ENCODE peak calls at places on chromosome 9, in four cellular contexts. One of them, this sample, is unnamed. For H3K4me1, the result is how much of the 10 kb centered on the place peaks cover.

GRCh38 chr9:6641073-6641455 is 4.5 kb downstream of the GLDC start:
- DNase-seq in H9: no peak
- DNase-seq in IMR-90: no peak
- DNase-seq in H1: no peak
- DNase-seq in this sample: no peak

GRCh38 chr9:120583958-120584369 is 4.0 kb upstream of the CDK5RAP2 start:
- DNase-seq in H9: peak
- DNase-seq in IMR-90: peak
- DNase-seq in H1: no peak
- DNase-seq in this sample: peak

GRCh38 chr9:109017061-109017460 is 3.8 kb upstream of the CTNNAL1 start:
- DNase-seq in H9: no peak
- DNase-seq in IMR-90: peak
- DNase-seq in H1: no peak
- DNase-seq in this sample: no peak

GRCh38 chr9:5630038-5630507 is 1.2 kb downstream of the RIC1 start:
- DNase-seq in H9: no peak
- DNase-seq in IMR-90: no peak
- DNase-seq in H1: no peak
- DNase-seq in this sample: peak

GRCh38 chr9:17422994-17423680 is 155.7 kb upstream of the SH3GL2 start:
- DNase-seq in H9: no peak
- DNase-seq in IMR-90: peak
- DNase-seq in H1: no peak
- DNase-seq in this sample: no peak

GRCh38 chr9:79107911-79108676 is 463.7 kb upstream of the TLE4 start:
- DNase-seq in H9: no peak
- DNase-seq in IMR-90: peak
- DNase-seq in H1: no peak
- DNase-seq in this sample: no peak

GRCh38 chr9:93677061-93677571 is 100.7 kb downstream of the PHF2 start:
- DNase-seq in H9: peak
- DNase-seq in IMR-90: no peak
- DNase-seq in H1: no peak
- DNase-seq in this sample: no peak

GRCh38 chr9:116238225-116238624 is 84.6 kb downstream of the PAPPA start:
- DNase-seq in H9: no peak
- DNase-seq in IMR-90: peak
- DNase-seq in H1: no peak
- DNase-seq in this sample: no peak

GRCh38 chr9:126822278-126822677 is 17.4 kb downstream of the ZBTB43 start:
- DNase-seq in H9: no peak
- DNase-seq in IMR-90: no peak
- DNase-seq in H1: no peak
- DNase-seq in this sample: no peak

GRCh38 chr9:93088656-93089015 is 7.4 kb upstream of the CARD19 start:
- DNase-seq in H9: no peak
- DNase-seq in IMR-90: no peak
- DNase-seq in H1: no peak
- DNase-seq in this sample: no peak

DNA sequence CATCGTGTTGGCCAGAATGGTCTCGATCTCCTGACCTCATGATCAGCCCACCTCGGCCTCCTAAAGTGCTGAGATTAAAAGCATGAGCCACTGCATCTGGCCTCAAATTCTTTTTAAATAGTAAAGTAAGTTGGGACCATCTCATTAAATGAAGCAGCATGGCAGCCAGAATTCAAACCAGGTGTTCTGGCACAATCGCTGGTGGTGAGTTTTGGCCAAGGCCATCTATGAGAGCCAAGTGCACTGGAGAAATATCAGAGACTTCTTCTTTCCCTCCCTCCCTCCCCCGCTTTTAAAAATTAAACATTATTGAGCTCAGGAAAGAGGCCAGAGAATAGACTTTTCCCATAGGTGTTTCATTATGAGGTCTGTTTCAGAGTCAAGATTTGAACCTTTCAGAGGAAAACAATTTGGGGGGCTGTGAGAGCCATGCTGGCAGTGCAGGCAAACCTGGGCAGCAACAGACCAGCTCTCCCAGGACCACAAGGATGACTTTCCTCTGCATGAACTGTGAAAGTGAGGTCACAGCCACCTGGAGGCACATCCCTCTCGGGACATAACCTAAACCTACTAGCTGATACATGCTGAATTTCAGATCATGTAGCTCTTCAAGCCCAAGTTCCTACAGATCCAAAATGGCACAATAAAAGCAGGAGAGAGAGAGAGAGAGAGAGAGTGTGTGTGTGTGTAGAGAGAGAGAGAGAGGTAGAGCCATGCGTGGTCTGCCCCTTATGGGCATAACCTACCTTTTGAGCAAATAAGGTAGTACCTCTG is 94.6 kb upstream of the DMRT1 start:
- DNase-seq in H9: no peak
- DNase-seq in IMR-90: no peak
- DNase-seq in H1: no peak
- DNase-seq in this sample: no peak
- H3K4me1 ChIP-seq in H9: under half
- H3K4me1 ChIP-seq in IMR-90: under half
- H3K4me1 ChIP-seq in H1: under half
- H3K4me1 ChIP-seq in this sample: under half

DNA sequence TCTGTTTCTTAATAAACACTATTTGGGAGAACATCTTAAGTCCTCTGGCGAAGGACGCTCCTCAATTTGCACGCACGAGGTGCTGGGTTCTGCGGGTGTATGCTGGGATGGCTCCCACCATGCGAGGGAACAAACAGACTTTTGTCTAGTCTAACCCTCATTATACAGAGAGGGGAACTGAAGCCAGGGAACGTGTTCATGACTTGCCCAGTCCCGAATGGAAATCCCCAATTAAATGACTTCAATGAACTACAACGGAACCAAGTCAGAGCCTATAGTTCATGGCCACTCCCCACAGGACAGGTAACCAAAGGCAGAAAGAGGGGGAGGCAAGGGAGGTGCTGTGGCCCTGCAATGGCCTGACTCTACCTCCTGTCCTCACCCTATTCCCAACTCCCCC is 9.3 kb downstream of the TLE1 start:
- DNase-seq in H9: no peak
- DNase-seq in IMR-90: no peak
- DNase-seq in H1: no peak
- DNase-seq in this sample: no peak
- H4K5ac ChIP-seq in H9: peak
- H4K5ac ChIP-seq in IMR-90: no peak
- H4K5ac ChIP-seq in H1: no peak
- H4K5ac ChIP-seq in this sample: no peak

GRCh38 chr9:129495422-129496186 is 125.3 kb downstream of the C9orf50 start:
- DNase-seq in H9: peak
- DNase-seq in IMR-90: peak
- DNase-seq in H1: peak
- DNase-seq in this sample: peak
- H2BK120ac ChIP-seq in H9: no peak
- H2BK120ac ChIP-seq in IMR-90: peak
- H2BK120ac ChIP-seq in H1: peak
- H2BK120ac ChIP-seq in this sample: peak

GRCh38 chr9:124757589-124757988 is 13.5 kb downstream of the NR6A1 start:
- DNase-seq in H9: no peak
- DNase-seq in IMR-90: no peak
- DNase-seq in H1: no peak
- DNase-seq in this sample: peak
- H3K4me1 ChIP-seq in H9: under half
- H3K4me1 ChIP-seq in IMR-90: under half
- H3K4me1 ChIP-seq in H1: under half
- H3K4me1 ChIP-seq in this sample: under half

GRCh38 chr9:1298027-1298426 is 247.9 kb downstream of the DMRT2 start:
- DNase-seq in H9: no peak
- DNase-seq in IMR-90: no peak
- DNase-seq in H1: no peak
- DNase-seq in this sample: peak

GRCh38 chr9:1294641-1295040 is 244.5 kb downstream of the DMRT2 start:
- DNase-seq in H9: no peak
- DNase-seq in IMR-90: no peak
- DNase-seq in H1: no peak
- DNase-seq in this sample: no peak

GRCh38 chr9:1296331-1296730 is 246.2 kb downstream of the DMRT2 start:
- DNase-seq in H9: no peak
- DNase-seq in IMR-90: no peak
- DNase-seq in H1: no peak
- DNase-seq in this sample: no peak
- H4K5ac ChIP-seq in H9: no peak
- H4K5ac ChIP-seq in IMR-90: no peak
- H4K5ac ChIP-seq in H1: no peak
- H4K5ac ChIP-seq in this sample: no peak

GRCh38 chr9:14372437-14373318 is 58.7 kb upstream of the NFIB start:
- DNase-seq in H9: peak
- DNase-seq in IMR-90: peak
- DNase-seq in H1: peak
- DNase-seq in this sample: peak
- H2BK120ac ChIP-seq in H9: no peak
- H2BK120ac ChIP-seq in IMR-90: peak
- H2BK120ac ChIP-seq in H1: no peak
- H2BK120ac ChIP-seq in this sample: no peak

GRCh38 chr9:38442473-38443096 is 18.3 kb upstream of the IGFBPL1 start:
- DNase-seq in H9: no peak
- DNase-seq in IMR-90: no peak
- DNase-seq in H1: no peak
- DNase-seq in this sample: no peak

GRCh38 chr9:38445154-38446043 is 21.1 kb upstream of the IGFBPL1 start:
- DNase-seq in H9: no peak
- DNase-seq in IMR-90: no peak
- DNase-seq in H1: no peak
- DNase-seq in this sample: no peak

GRCh38 chr9:38443181-38443580 is 18.9 kb upstream of the IGFBPL1 start:
- DNase-seq in H9: no peak
- DNase-seq in IMR-90: peak
- DNase-seq in H1: no peak
- DNase-seq in this sample: peak

GRCh38 chr9:38441347-38442085 is 17.3 kb upstream of the IGFBPL1 start:
- DNase-seq in H9: no peak
- DNase-seq in IMR-90: no peak
- DNase-seq in H1: no peak
- DNase-seq in this sample: no peak

DNA sequence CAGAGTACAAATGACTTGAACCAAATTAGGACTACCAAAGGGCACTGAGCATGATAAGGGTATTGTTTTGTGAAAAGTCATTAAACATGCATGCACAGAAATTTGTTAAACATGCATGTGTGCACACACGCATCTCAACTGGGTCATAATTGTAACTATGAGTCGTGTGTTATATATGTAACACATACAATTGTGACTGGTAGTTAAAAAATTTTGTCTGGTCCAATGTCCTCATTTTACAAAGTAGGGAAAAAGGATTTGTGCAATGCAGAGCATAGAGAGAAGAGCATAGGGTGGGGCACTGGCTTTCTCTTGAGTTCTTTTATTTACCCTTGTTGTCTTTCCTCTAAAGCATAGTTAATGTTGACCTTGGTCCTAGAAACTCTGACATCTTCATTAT is 19.3 kb upstream of the IGFBPL1 start:
- DNase-seq in H9: no peak
- DNase-seq in IMR-90: no peak
- DNase-seq in H1: no peak
- DNase-seq in this sample: no peak
- H3K4me1 ChIP-seq in H9: under half
- H3K4me1 ChIP-seq in IMR-90: under half
- H3K4me1 ChIP-seq in H1: under half
- H3K4me1 ChIP-seq in this sample: under half